ENCODE peak calls at places on chromosomes 4 and X, in eight cellular contexts. T is foreskin fibroblast, Q is astrocyte of the cerebellum, N is BJ, X is choroid plexus epithelial cell, B is fibroblast of lung, I is esophagus squamous epithelium, C is AG09309. E is an unnamed sample.

GRCh38 chr4:94534401-94535312 is 82.9 kb downstream of the PDLIM5 start:
- DNase-seq in T (no peak), Q (no peak), N (no peak), X (no peak), B (no peak), I (no peak), C (no peak), E (no peak)

GRCh38 chr4:158588285-158588684 is 66.6 kb downstream of the RXFP1 start:
- DNase-seq in T (no peak), Q (no peak), N (no peak), X (no peak), B (no peak), I (no peak), C (no peak), E (no peak)

GRCh38 chr4:174314770-174315169 is 31.1 kb downstream of the CEP44 start:
- DNase-seq in T (peak), Q (no peak), N (peak), X (peak), B (peak), I (no peak), C (peak), E (peak)

GRCh38 chrX:149937881-149938426 is 337 bp downstream of the EOLA2 start:
- DNase-seq in T (no peak), Q (no peak), N (no peak), X (no peak), B (peak), I (no peak), C (no peak), E (no peak)

GRCh38 chrX:87900320-87900908 is 382.8 kb downstream of the KLHL4 start:
- DNase-seq in T (no peak), Q (no peak), N (no peak), X (no peak), B (no peak), I (no peak), C (no peak), E (no peak)

GRCh38 chr4:18813771-18814170 is 792.2 kb upstream of the LCORL start:
- DNase-seq in T (no peak), Q (no peak), N (no peak), X (no peak), B (no peak), I (no peak), C (no peak), E (no peak)

GRCh38 chr4:83906561-83906960 is 370.7 kb downstream of the GPAT3 start:
- DNase-seq in T (peak), Q (no peak), N (no peak), X (peak), B (peak), I (no peak), C (peak), E (no peak)

GRCh38 chr4:15341022-15341732 is 86.7 kb upstream of the C1QTNF7 start:
- DNase-seq in T (no peak), Q (no peak), N (no peak), X (no peak), B (no peak), I (no peak), C (no peak), E (no peak)

GRCh38 chr4:99848576-99848975 is 31.9 kb downstream of the DAPP1 start:
- DNase-seq in T (no peak), Q (no peak), N (no peak), X (no peak), B (no peak), I (no peak), C (no peak), E (no peak)

GRCh38 chrX:26848511-26848910 is 614.6 kb downstream of the PPP4R3C start:
- DNase-seq in T (no peak), Q (no peak), N (no peak), X (peak), B (peak), I (no peak), C (no peak), E (peak)

GRCh38 chrX:83416273-83416672 is 91.8 kb upstream of the POU3F4 start:
- DNase-seq in T (no peak), Q (no peak), N (no peak), X (peak), B (no peak), I (no peak), C (no peak), E (no peak)

GRCh38 chr4:56134272-56134671 is 185.5 kb downstream of the CEP135 start:
- DNase-seq in T (no peak), Q (peak), N (no peak), X (peak), B (peak), I (no peak), C (no peak), E (no peak)

GRCh38 chrX:107716816-107717700 is 58.5 kb downstream of the TSC22D3 start:
- DNase-seq in T (peak), Q (peak), N (peak), X (peak), B (peak), I (peak), C (peak), E (no peak)

GRCh38 chr4:80535551-80535950 is 200.0 kb downstream of the CFAP299 start:
- DNase-seq in T (no peak), Q (no peak), N (no peak), X (no peak), B (no peak), I (no peak), C (no peak), E (no peak)

GRCh38 chr4:89838005-89838404 is 1.0 kb upstream of the SNCA start:
- DNase-seq in T (no peak), Q (no peak), N (no peak), X (peak), B (peak), I (no peak), C (no peak), E (no peak)

GRCh38 chr4:8851321-8852117 is 20.1 kb downstream of the HMX1 start:
- DNase-seq in T (no peak), Q (no peak), N (no peak), X (no peak), B (no peak), I (no peak), C (no peak), E (no peak)

GRCh38 chrX:13357925-13358324 is 38.1 kb upstream of the ATXN3L start:
- DNase-seq in T (no peak), Q (no peak), N (no peak), X (peak), B (no peak), I (no peak), C (no peak), E (no peak)

GRCh38 chr4:121728798-121729226 is 32.0 kb upstream of the ANXA5 start:
- DNase-seq in T (peak), Q (peak), N (no peak), X (peak), B (peak), I (no peak), C (peak), E (no peak)

GRCh38 chr4:40750461-40751258 is 905 bp downstream of the NSUN7 start:
- DNase-seq in T (no peak), Q (no peak), N (no peak), X (no peak), B (peak), I (no peak), C (no peak), E (no peak)

GRCh38 chr4:96293806-96294205 is 453.9 kb downstream of the PDHA2 start:
- DNase-seq in T (no peak), Q (no peak), N (no peak), X (peak), B (no peak), I (no peak), C (no peak), E (no peak)

GRCh38 chr4:38821739-38822138 is 17.1 kb upstream of the TLR1 start:
- DNase-seq in T (no peak), Q (no peak), N (no peak), X (peak), B (peak), I (no peak), C (no peak), E (no peak)

GRCh38 chrX:19177710-19178109 is 55.4 kb upstream of the ADGRG2 start:
- DNase-seq in T (no peak), Q (no peak), N (no peak), X (no peak), B (no peak), I (no peak), C (no peak), E (no peak)

GRCh38 chr4:153611679-153612078 is 72.4 kb upstream of the TLR2 start:
- DNase-seq in T (no peak), Q (peak), N (no peak), X (peak), B (peak), I (no peak), C (no peak), E (peak)

GRCh38 chr4:73776363-73776762 is 36.0 kb downstream of the CXCL8 start:
- DNase-seq in T (peak), Q (peak), N (no peak), X (peak), B (peak), I (no peak), C (peak), E (peak)

GRCh38 chr4:6179362-6179761 is 21.0 kb downstream of the JAKMIP1 start:
- DNase-seq in T (no peak), Q (no peak), N (no peak), X (no peak), B (no peak), I (no peak), C (no peak), E (no peak)

GRCh38 chr4:85803846-85804245 is 328.9 kb downstream of the ARHGAP24 start:
- DNase-seq in T (no peak), Q (no peak), N (no peak), X (no peak), B (no peak), I (no peak), C (no peak), E (no peak)

GRCh38 chr4:87224036-87224923 is 3.9 kb upstream of the KLHL8 start:
- DNase-seq in T (no peak), Q (no peak), N (no peak), X (no peak), B (no peak), I (no peak), C (no peak), E (peak)

GRCh38 chr4:162891788-162892707 is 274.6 kb downstream of the NAF1 start:
- DNase-seq in T (no peak), Q (peak), N (no peak), X (peak), B (no peak), I (no peak), C (no peak), E (peak)

GRCh38 chr4:96355414-96355813 is 515.5 kb downstream of the PDHA2 start:
- DNase-seq in T (no peak), Q (no peak), N (no peak), X (no peak), B (no peak), I (no peak), C (no peak), E (no peak)

GRCh38 chr4:88005086-88005485 is 2.3 kb upstream of the PKD2 start:
- DNase-seq in T (peak), Q (no peak), N (peak), X (peak), B (no peak), I (no peak), C (no peak), E (no peak)

GRCh38 chr4:123345924-123346300 is 50.7 kb upstream of the SPRY1 start:
- DNase-seq in T (no peak), Q (no peak), N (no peak), X (no peak), B (no peak), I (no peak), C (no peak), E (no peak)

GRCh38 chr4:123346944-123347343 is 49.7 kb upstream of the SPRY1 start:
- DNase-seq in T (no peak), Q (no peak), N (no peak), X (no peak), B (no peak), I (no peak), C (no peak), E (no peak)

GRCh38 chr4:123343400-123344060 is 53.1 kb upstream of the SPRY1 start:
- DNase-seq in T (no peak), Q (no peak), N (no peak), X (peak), B (no peak), I (no peak), C (no peak), E (no peak)

GRCh38 chr4:123346330-123346940 is 50.2 kb upstream of the SPRY1 start:
- DNase-seq in T (no peak), Q (no peak), N (no peak), X (no peak), B (no peak), I (no peak), C (no peak), E (no peak)

GRCh38 chr4:123345132-123345923 is 51.3 kb upstream of the SPRY1 start:
- DNase-seq in T (no peak), Q (no peak), N (no peak), X (no peak), B (no peak), I (no peak), C (no peak), E (no peak)
- H3K4me3 ChIP-seq in T (no peak), Q (no peak), N (no peak), X (no peak), B (no peak), I (no peak), C (no peak), E (no peak)

GRCh38 chr4:183106839-183107238 is 7.8 kb downstream of the WWC2 start:
- DNase-seq in T (no peak), Q (no peak), N (no peak), X (peak), B (no peak), I (no peak), C (no peak), E (no peak)
- TF ChIP-seq CTCF in T (no peak), Q (peak), N (peak), X (peak), B (no peak), I (no peak), C (no peak), E (peak)

DNA sequence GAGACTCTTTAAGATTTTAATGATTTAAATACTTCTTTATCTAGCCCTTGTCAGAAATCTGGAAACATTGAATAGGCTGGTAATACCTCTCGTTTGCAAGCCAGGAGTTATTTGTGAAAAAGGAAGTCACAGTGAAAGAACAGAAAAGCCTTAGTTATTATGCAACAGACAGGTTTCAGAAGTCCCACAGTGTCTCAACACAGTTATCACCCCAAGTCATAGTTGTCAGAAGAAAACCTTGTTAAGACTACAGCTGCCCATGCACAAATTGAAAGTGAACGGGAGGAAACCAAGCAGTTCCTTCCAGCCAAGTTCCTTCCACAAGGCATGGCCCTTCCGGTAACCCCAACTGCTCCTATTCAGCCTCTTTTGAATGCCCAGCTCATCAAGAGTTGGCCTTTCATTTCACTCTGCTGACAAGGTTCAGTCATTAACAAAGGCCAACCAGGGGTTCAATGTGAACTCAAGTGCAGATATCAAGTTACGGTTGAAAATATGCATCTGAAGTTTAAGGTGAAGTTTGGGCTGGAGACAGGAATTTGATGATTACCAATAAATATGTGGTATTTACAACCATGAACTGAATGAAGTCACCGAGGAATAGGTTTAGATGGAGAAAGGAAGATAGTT is 15.6 kb downstream of the ALPK1 start:
- DNase-seq in T (no peak), Q (no peak), N (no peak), X (no peak), B (no peak), I (no peak), C (no peak), E (no peak)
- H3K4me3 ChIP-seq in T (no peak), Q (no peak), N (no peak), X (no peak), B (no peak), I (no peak), C (no peak), E (no peak)

DNA sequence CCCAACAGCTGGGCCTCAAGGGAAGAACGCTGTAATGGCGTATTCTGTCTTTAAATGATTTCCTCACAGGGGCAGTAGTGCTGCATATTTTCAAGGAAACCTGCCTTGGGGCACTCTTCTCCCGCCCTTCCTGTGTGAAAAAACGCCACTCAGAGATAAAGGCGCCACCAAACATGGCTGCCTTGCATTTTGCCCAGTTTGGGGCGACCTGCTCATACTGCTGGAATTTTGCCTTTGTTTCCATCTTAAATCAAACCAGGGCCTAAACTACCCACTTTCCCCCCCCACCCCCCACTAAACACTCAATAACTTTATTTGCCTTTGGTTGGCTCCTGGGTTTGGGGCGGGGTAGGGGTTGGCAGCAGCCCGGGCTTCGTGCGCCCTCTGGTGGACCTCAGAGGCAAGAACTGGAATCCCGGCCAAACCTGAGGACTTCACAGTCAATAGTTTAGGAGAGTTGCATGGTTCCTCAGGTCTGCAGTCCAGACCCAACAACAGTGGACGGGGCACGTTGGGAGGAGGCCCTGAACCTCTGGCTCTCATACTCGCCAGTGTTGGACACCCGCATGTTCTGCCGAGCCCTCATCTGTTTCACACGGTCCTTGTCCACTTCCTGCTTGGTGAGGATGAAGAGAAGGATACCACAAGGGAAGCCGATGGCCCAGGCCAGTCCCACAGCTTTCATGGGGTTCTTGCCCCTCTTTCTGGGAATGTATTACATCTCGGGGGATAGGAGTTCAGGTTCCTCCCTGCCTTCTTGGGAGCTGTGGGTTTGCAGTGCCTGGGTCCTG is 220.1 kb upstream of the STK26 start:
- DNase-seq in T (no peak), Q (no peak), N (no peak), X (no peak), B (no peak), I (peak), C (no peak), E (no peak)
- TF ChIP-seq CTCF in T (peak), Q (peak), N (no peak), X (peak), B (no peak), I (peak), C (peak), E (peak)

GRCh38 chr4:185772391-185773093 is 39.5 kb downstream of the SORBS2 start:
- DNase-seq in T (no peak), Q (no peak), N (no peak), X (no peak), B (no peak), I (no peak), C (no peak), E (no peak)

GRCh38 chr4:185774076-185774731 is 37.8 kb downstream of the SORBS2 start:
- DNase-seq in T (no peak), Q (no peak), N (no peak), X (no peak), B (no peak), I (no peak), C (no peak), E (no peak)

GRCh38 chr4:185774815-185775684 is 36.9 kb downstream of the SORBS2 start:
- DNase-seq in T (peak), Q (peak), N (peak), X (peak), B (peak), I (no peak), C (peak), E (peak)

GRCh38 chr4:185771696-185772390 is 40.2 kb downstream of the SORBS2 start:
- DNase-seq in T (no peak), Q (no peak), N (no peak), X (peak), B (no peak), I (no peak), C (peak), E (no peak)

DNA sequence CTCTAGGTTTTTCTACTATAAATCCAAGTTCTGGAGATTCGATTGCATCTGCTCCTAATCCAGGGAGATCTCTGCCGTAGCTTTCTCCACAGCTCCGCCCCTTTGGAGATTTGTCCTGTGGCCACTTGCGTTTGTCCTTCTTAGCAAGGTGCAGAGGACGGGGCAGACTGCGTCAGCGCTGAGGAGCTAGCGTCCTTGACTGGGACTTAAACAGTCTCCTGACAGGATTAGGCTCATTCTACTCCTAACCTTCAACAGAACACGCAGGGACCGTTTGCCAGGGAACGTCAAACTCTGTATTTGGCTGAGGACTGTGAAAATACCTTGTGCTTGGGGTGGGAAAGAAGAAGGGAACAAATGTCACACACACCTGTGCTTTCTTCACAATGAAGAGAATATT is 38.6 kb downstream of the SORBS2 start:
- DNase-seq in T (no peak), Q (no peak), N (no peak), X (no peak), B (no peak), I (no peak), C (no peak), E (peak)
- H3K4me3 ChIP-seq in T (no peak), Q (peak), N (no peak), X (no peak), B (no peak), I (peak), C (no peak), E (peak)

GRCh38 chr4:102829803-102830202 is 2.5 kb upstream of the UBE2D3 start:
- DNase-seq in T (no peak), Q (no peak), N (no peak), X (no peak), B (no peak), I (no peak), C (no peak), E (no peak)

GRCh38 chr4:102826105-102826889 is 1.1 kb downstream of the UBE2D3 start:
- DNase-seq in T (no peak), Q (no peak), N (no peak), X (no peak), B (no peak), I (no peak), C (no peak), E (no peak)

GRCh38 chr4:102826890-102827673 is at the start of gene UBE2D3:
- DNase-seq in T (peak), Q (peak), N (peak), X (peak), B (peak), I (peak), C (peak), E (peak)

GRCh38 chr4:102827674-102828496 is 534 bp upstream of the UBE2D3 start:
- DNase-seq in T (peak), Q (peak), N (peak), X (peak), B (peak), I (peak), C (peak), E (peak)

GRCh38 chr4:102828497-102828808 is 1.1 kb upstream of the UBE2D3 start:
- DNase-seq in T (no peak), Q (no peak), N (no peak), X (no peak), B (no peak), I (no peak), C (no peak), E (no peak)
- TF ChIP-seq CTCF in T (no peak), Q (no peak), N (no peak), X (no peak), B (no peak), I (no peak), C (no peak), E (no peak)

GRCh38 chr4:79213040-79213439 is 112.8 kb downstream of the NAA11 start:
- DNase-seq in T (no peak), Q (no peak), N (no peak), X (no peak), B (no peak), I (no peak), C (no peak), E (no peak)
- H3K4me3 ChIP-seq in T (no peak), Q (no peak), N (no peak), X (no peak), B (no peak), I (no peak), C (no peak), E (no peak)

GRCh38 chr4:182835006-182835740 is 82.0 kb downstream of the DCTD start:
- DNase-seq in T (no peak), Q (no peak), N (no peak), X (no peak), B (no peak), I (no peak), C (no peak), E (no peak)
- TF ChIP-seq CTCF in T (no peak), Q (peak), N (no peak), X (no peak), B (no peak), I (no peak), C (no peak), E (peak)

E was measured in retinal pigment epithelial cell.